ENCODE peak calls at places on chromosomes 4 and X, in ten cellular contexts. One of them, this sample, is unnamed.

GRCh38 chr4:174940002-174940401 is 21.8 kb downstream of the ADAM29 start:
- DNase-seq in lower lobe of right lung: no peak
- DNase-seq in OCI-LY7: no peak
- DNase-seq in mesenchymal stem cell: no peak
- DNase-seq in CD4-positive, alpha-beta T cell: no peak
- DNase-seq in CD8-positive, alpha-beta memory T cell: no peak
- DNase-seq in GM23248: no peak
- DNase-seq in heart left ventricle: no peak
- DNase-seq in CD4-positive, alpha-beta memory T cell: no peak
- DNase-seq in colonic mucosa: no peak
- DNase-seq in this sample: no peak

GRCh38 chr4:68176500-68176899 is 46.8 kb upstream of the TMPRSS11F start:
- DNase-seq in lower lobe of right lung: no peak
- DNase-seq in OCI-LY7: peak; percentile 1
- DNase-seq in mesenchymal stem cell: peak; percentile 2
- DNase-seq in CD4-positive, alpha-beta T cell: no peak
- DNase-seq in CD8-positive, alpha-beta memory T cell: no peak
- DNase-seq in GM23248: peak; percentile 23
- DNase-seq in heart left ventricle: no peak
- DNase-seq in CD4-positive, alpha-beta memory T cell: no peak
- DNase-seq in colonic mucosa: no peak
- DNase-seq in this sample: no peak

GRCh38 chr4:7394184-7394575 is 40.5 kb downstream of the PSAPL1 start:
- DNase-seq in lower lobe of right lung: no peak
- DNase-seq in OCI-LY7: no peak
- DNase-seq in mesenchymal stem cell: no peak
- DNase-seq in CD4-positive, alpha-beta T cell: no peak
- DNase-seq in CD8-positive, alpha-beta memory T cell: no peak
- DNase-seq in GM23248: no peak
- DNase-seq in heart left ventricle: no peak
- DNase-seq in CD4-positive, alpha-beta memory T cell: no peak
- DNase-seq in colonic mucosa: no peak
- DNase-seq in this sample: no peak

GRCh38 chr4:37415845-37416369 is 171.4 kb downstream of the NWD2 start:
- DNase-seq in lower lobe of right lung: no peak
- DNase-seq in OCI-LY7: no peak
- DNase-seq in mesenchymal stem cell: no peak
- DNase-seq in CD4-positive, alpha-beta T cell: no peak
- DNase-seq in CD8-positive, alpha-beta memory T cell: no peak
- DNase-seq in GM23248: no peak
- DNase-seq in heart left ventricle: no peak
- DNase-seq in CD4-positive, alpha-beta memory T cell: no peak
- DNase-seq in colonic mucosa: no peak
- DNase-seq in this sample: no peak

GRCh38 chrX:23373129-23373804 is 38.6 kb downstream of the PTCHD1 start:
- DNase-seq in lower lobe of right lung: no peak
- DNase-seq in OCI-LY7: no peak
- DNase-seq in mesenchymal stem cell: peak; percentile 45
- DNase-seq in CD4-positive, alpha-beta T cell: no peak
- DNase-seq in CD8-positive, alpha-beta memory T cell: no peak
- DNase-seq in GM23248: peak; percentile 81
- DNase-seq in heart left ventricle: no peak
- DNase-seq in CD4-positive, alpha-beta memory T cell: no peak
- DNase-seq in colonic mucosa: no peak
- DNase-seq in this sample: no peak

GRCh38 chr4:87542734-87543312 is 13.6 kb upstream of the SPARCL1 start:
- DNase-seq in lower lobe of right lung: no peak
- DNase-seq in OCI-LY7: no peak
- DNase-seq in mesenchymal stem cell: no peak
- DNase-seq in CD4-positive, alpha-beta T cell: no peak
- DNase-seq in CD8-positive, alpha-beta memory T cell: no peak
- DNase-seq in GM23248: no peak
- DNase-seq in heart left ventricle: no peak
- DNase-seq in CD4-positive, alpha-beta memory T cell: no peak
- DNase-seq in colonic mucosa: no peak
- DNase-seq in this sample: no peak

GRCh38 chr4:175238827-175239517 is 320.8 kb downstream of the ADAM29 start:
- DNase-seq in lower lobe of right lung: no peak
- DNase-seq in OCI-LY7: no peak
- DNase-seq in mesenchymal stem cell: no peak
- DNase-seq in CD4-positive, alpha-beta T cell: no peak
- DNase-seq in CD8-positive, alpha-beta memory T cell: no peak
- DNase-seq in GM23248: no peak
- DNase-seq in heart left ventricle: no peak
- DNase-seq in CD4-positive, alpha-beta memory T cell: no peak
- DNase-seq in colonic mucosa: no peak
- DNase-seq in this sample: no peak

GRCh38 chrX:74536142-74537010 is 78.0 kb downstream of the RLIM start:
- DNase-seq in lower lobe of right lung: peak; percentile 80
- DNase-seq in OCI-LY7: no peak
- DNase-seq in mesenchymal stem cell: peak; percentile 83
- DNase-seq in CD4-positive, alpha-beta T cell: peak; percentile 4
- DNase-seq in CD8-positive, alpha-beta memory T cell: peak; percentile 51
- DNase-seq in GM23248: peak; percentile 82
- DNase-seq in heart left ventricle: peak; percentile 92
- DNase-seq in CD4-positive, alpha-beta memory T cell: peak; percentile 10
- DNase-seq in colonic mucosa: peak; percentile 77
- DNase-seq in this sample: peak; percentile 94

GRCh38 chrX:80173261-80173660 is 158.7 kb downstream of the TBX22 start:
- DNase-seq in lower lobe of right lung: no peak
- DNase-seq in OCI-LY7: no peak
- DNase-seq in mesenchymal stem cell: no peak
- DNase-seq in CD4-positive, alpha-beta T cell: no peak
- DNase-seq in CD8-positive, alpha-beta memory T cell: no peak
- DNase-seq in GM23248: no peak
- DNase-seq in heart left ventricle: no peak
- DNase-seq in CD4-positive, alpha-beta memory T cell: no peak
- DNase-seq in colonic mucosa: no peak
- DNase-seq in this sample: no peak
- H3K27ac ChIP-seq in lower lobe of right lung: no peak overlapping the region
- H3K27ac ChIP-seq in OCI-LY7: no peak overlapping the region
- H3K27ac ChIP-seq in mesenchymal stem cell: no peak overlapping the region
- H3K27ac ChIP-seq in CD4-positive, alpha-beta T cell: no peak overlapping the region
- H3K27ac ChIP-seq in CD8-positive, alpha-beta memory T cell: no peak overlapping the region
- H3K27ac ChIP-seq in GM23248: no peak overlapping the region
- H3K27ac ChIP-seq in heart left ventricle: no peak overlapping the region
- H3K27ac ChIP-seq in CD4-positive, alpha-beta memory T cell: no peak overlapping the region
- H3K27ac ChIP-seq in colonic mucosa: no peak overlapping the region
- H3K27ac ChIP-seq in this sample: no peak overlapping the region

GRCh38 chr4:77922158-77923094 is 59.8 kb downstream of the MRPL1 start:
- DNase-seq in lower lobe of right lung: no peak
- DNase-seq in OCI-LY7: no peak
- DNase-seq in mesenchymal stem cell: no peak
- DNase-seq in CD4-positive, alpha-beta T cell: no peak
- DNase-seq in CD8-positive, alpha-beta memory T cell: no peak
- DNase-seq in GM23248: peak; percentile 77
- DNase-seq in heart left ventricle: no peak
- DNase-seq in CD4-positive, alpha-beta memory T cell: no peak
- DNase-seq in colonic mucosa: no peak
- DNase-seq in this sample: no peak

GRCh38 chr4:77917601-77918000 is 55.0 kb downstream of the MRPL1 start:
- DNase-seq in lower lobe of right lung: no peak
- DNase-seq in OCI-LY7: peak; percentile 41
- DNase-seq in mesenchymal stem cell: no peak
- DNase-seq in CD4-positive, alpha-beta T cell: no peak
- DNase-seq in CD8-positive, alpha-beta memory T cell: no peak
- DNase-seq in GM23248: no peak
- DNase-seq in heart left ventricle: no peak
- DNase-seq in CD4-positive, alpha-beta memory T cell: no peak
- DNase-seq in colonic mucosa: no peak
- DNase-seq in this sample: no peak

GRCh38 chr4:77921701-77922100 is 59.1 kb downstream of the MRPL1 start:
- DNase-seq in lower lobe of right lung: no peak
- DNase-seq in OCI-LY7: no peak
- DNase-seq in mesenchymal stem cell: peak; percentile 89
- DNase-seq in CD4-positive, alpha-beta T cell: no peak
- DNase-seq in CD8-positive, alpha-beta memory T cell: no peak
- DNase-seq in GM23248: peak; percentile 92
- DNase-seq in heart left ventricle: no peak
- DNase-seq in CD4-positive, alpha-beta memory T cell: no peak
- DNase-seq in colonic mucosa: no peak
- DNase-seq in this sample: no peak

GRCh38 chr4:77917075-77917474 is 54.4 kb downstream of the MRPL1 start:
- DNase-seq in lower lobe of right lung: no peak
- DNase-seq in OCI-LY7: no peak
- DNase-seq in mesenchymal stem cell: no peak
- DNase-seq in CD4-positive, alpha-beta T cell: no peak
- DNase-seq in CD8-positive, alpha-beta memory T cell: no peak
- DNase-seq in GM23248: no peak
- DNase-seq in heart left ventricle: no peak
- DNase-seq in CD4-positive, alpha-beta memory T cell: no peak
- DNase-seq in colonic mucosa: no peak
- DNase-seq in this sample: no peak

DNA sequence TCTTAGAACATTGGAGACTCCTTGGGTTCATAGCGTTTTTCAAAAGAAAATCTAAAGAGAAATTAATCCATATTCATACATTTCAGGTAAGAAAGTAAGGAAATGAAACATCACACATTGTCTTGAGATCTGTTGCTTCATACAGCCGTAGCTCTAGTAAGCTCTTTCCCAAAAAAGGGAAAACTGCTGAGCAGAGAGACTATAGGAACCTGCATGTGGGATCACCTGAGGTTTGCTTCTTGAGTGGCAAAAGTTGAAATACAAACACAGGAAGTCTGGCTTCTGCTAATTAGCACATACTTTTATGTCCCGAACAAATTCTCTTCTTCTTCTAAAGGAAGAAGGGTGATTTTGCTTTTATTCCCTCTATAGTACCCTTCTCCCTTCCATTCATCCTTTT is 57.7 kb downstream of the MRPL1 start:
- DNase-seq in lower lobe of right lung: no peak
- DNase-seq in OCI-LY7: no peak
- DNase-seq in mesenchymal stem cell: no peak
- DNase-seq in CD4-positive, alpha-beta T cell: no peak
- DNase-seq in CD8-positive, alpha-beta memory T cell: no peak
- DNase-seq in GM23248: no peak
- DNase-seq in heart left ventricle: no peak
- DNase-seq in CD4-positive, alpha-beta memory T cell: no peak
- DNase-seq in colonic mucosa: no peak
- DNase-seq in this sample: no peak
- H3K27ac ChIP-seq in lower lobe of right lung: peak overlapping the region; percentile 28
- H3K27ac ChIP-seq in OCI-LY7: no peak overlapping the region
- H3K27ac ChIP-seq in mesenchymal stem cell: peak overlapping the region; percentile 26
- H3K27ac ChIP-seq in CD4-positive, alpha-beta T cell: no peak overlapping the region
- H3K27ac ChIP-seq in CD8-positive, alpha-beta memory T cell: no peak overlapping the region
- H3K27ac ChIP-seq in GM23248: peak overlapping the region; percentile 79
- H3K27ac ChIP-seq in heart left ventricle: peak overlapping the region; percentile 60
- H3K27ac ChIP-seq in CD4-positive, alpha-beta memory T cell: no peak overlapping the region
- H3K27ac ChIP-seq in colonic mucosa: no peak overlapping the region
- H3K27ac ChIP-seq in this sample: peak overlapping the region; percentile 52

GRCh38 chr4:182015893-182016292 is 227.3 kb upstream of the TENM3 start:
- DNase-seq in lower lobe of right lung: no peak
- DNase-seq in OCI-LY7: no peak
- DNase-seq in mesenchymal stem cell: peak; percentile 9
- DNase-seq in CD4-positive, alpha-beta T cell: no peak
- DNase-seq in CD8-positive, alpha-beta memory T cell: no peak
- DNase-seq in GM23248: peak; percentile 45
- DNase-seq in heart left ventricle: no peak
- DNase-seq in CD4-positive, alpha-beta memory T cell: no peak
- DNase-seq in colonic mucosa: no peak
- DNase-seq in this sample: no peak

GRCh38 chr4:182014989-182015388 is 228.2 kb upstream of the TENM3 start:
- DNase-seq in lower lobe of right lung: no peak
- DNase-seq in OCI-LY7: no peak
- DNase-seq in mesenchymal stem cell: no peak
- DNase-seq in CD4-positive, alpha-beta T cell: no peak
- DNase-seq in CD8-positive, alpha-beta memory T cell: no peak
- DNase-seq in GM23248: no peak
- DNase-seq in heart left ventricle: no peak
- DNase-seq in CD4-positive, alpha-beta memory T cell: no peak
- DNase-seq in colonic mucosa: no peak
- DNase-seq in this sample: no peak

GRCh38 chr4:182018691-182019090 is 224.5 kb upstream of the TENM3 start:
- DNase-seq in lower lobe of right lung: no peak
- DNase-seq in OCI-LY7: no peak
- DNase-seq in mesenchymal stem cell: no peak
- DNase-seq in CD4-positive, alpha-beta T cell: no peak
- DNase-seq in CD8-positive, alpha-beta memory T cell: no peak
- DNase-seq in GM23248: no peak
- DNase-seq in heart left ventricle: no peak
- DNase-seq in CD4-positive, alpha-beta memory T cell: no peak
- DNase-seq in colonic mucosa: no peak
- DNase-seq in this sample: no peak

GRCh38 chr4:182019148-182019652 is 224.0 kb upstream of the TENM3 start:
- DNase-seq in lower lobe of right lung: no peak
- DNase-seq in OCI-LY7: no peak
- DNase-seq in mesenchymal stem cell: no peak
- DNase-seq in CD4-positive, alpha-beta T cell: no peak
- DNase-seq in CD8-positive, alpha-beta memory T cell: no peak
- DNase-seq in GM23248: no peak
- DNase-seq in heart left ventricle: no peak
- DNase-seq in CD4-positive, alpha-beta memory T cell: no peak
- DNase-seq in colonic mucosa: no peak
- DNase-seq in this sample: no peak

DNA sequence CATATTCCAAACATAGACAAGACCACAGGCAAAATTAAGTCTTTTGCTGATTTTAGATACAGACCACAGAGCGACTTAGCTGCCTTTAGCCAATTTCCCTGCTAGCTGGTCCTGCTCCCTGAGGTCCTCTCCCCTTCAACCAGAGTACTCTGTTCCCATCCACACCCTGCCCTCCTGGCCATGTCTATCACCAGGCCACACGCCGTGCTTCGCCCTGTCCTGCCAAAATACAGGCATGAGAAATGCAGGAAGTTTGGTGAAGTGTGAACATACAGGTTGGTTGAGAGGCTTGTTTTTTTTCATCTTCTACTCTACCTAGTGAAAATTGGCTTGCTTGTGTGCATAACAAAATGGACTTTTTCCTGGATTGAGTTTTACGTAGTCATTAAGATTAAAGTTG is 226.2 kb upstream of the TENM3 start:
- DNase-seq in lower lobe of right lung: no peak
- DNase-seq in OCI-LY7: no peak
- DNase-seq in mesenchymal stem cell: no peak
- DNase-seq in CD4-positive, alpha-beta T cell: no peak
- DNase-seq in CD8-positive, alpha-beta memory T cell: no peak
- DNase-seq in GM23248: no peak
- DNase-seq in heart left ventricle: no peak
- DNase-seq in CD4-positive, alpha-beta memory T cell: no peak
- DNase-seq in colonic mucosa: no peak
- DNase-seq in this sample: no peak
- H3K27ac ChIP-seq in lower lobe of right lung: no peak overlapping the region
- H3K27ac ChIP-seq in OCI-LY7: no peak overlapping the region
- H3K27ac ChIP-seq in mesenchymal stem cell: no peak overlapping the region
- H3K27ac ChIP-seq in CD4-positive, alpha-beta T cell: no peak overlapping the region
- H3K27ac ChIP-seq in CD8-positive, alpha-beta memory T cell: no peak overlapping the region
- H3K27ac ChIP-seq in GM23248: no peak overlapping the region
- H3K27ac ChIP-seq in heart left ventricle: no peak overlapping the region
- H3K27ac ChIP-seq in CD4-positive, alpha-beta memory T cell: no peak overlapping the region
- H3K27ac ChIP-seq in colonic mucosa: no peak overlapping the region
- H3K27ac ChIP-seq in this sample: no peak overlapping the region

DNA sequence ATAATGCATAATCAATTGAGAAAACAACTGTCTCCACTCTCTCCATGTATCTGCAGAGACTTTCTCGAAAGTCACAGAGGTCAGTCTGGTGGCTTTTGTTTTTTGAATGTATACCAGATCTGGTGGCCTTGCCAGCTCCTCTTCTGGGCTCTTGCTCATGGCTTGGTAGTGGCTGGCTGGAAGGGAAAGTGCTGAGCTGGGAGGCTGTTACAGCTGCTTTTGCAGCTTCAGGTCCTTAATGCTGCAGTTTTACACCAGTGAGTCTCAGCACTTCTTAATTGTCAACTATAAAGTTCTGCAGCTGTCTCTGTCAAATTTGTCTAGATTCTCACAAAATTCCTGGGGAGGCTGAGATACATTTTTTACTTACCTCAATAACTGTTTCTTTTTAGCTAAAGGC is 390.0 kb downstream of the GRXCR1 start:
- DNase-seq in lower lobe of right lung: no peak
- DNase-seq in OCI-LY7: no peak
- DNase-seq in mesenchymal stem cell: no peak
- DNase-seq in CD4-positive, alpha-beta T cell: no peak
- DNase-seq in CD8-positive, alpha-beta memory T cell: no peak
- DNase-seq in GM23248: no peak
- DNase-seq in heart left ventricle: no peak
- DNase-seq in CD4-positive, alpha-beta memory T cell: no peak
- DNase-seq in colonic mucosa: no peak
- DNase-seq in this sample: no peak
- H3K27ac ChIP-seq in lower lobe of right lung: no peak overlapping the region
- H3K27ac ChIP-seq in OCI-LY7: no peak overlapping the region
- H3K27ac ChIP-seq in mesenchymal stem cell: no peak overlapping the region
- H3K27ac ChIP-seq in CD4-positive, alpha-beta T cell: no peak overlapping the region
- H3K27ac ChIP-seq in CD8-positive, alpha-beta memory T cell: no peak overlapping the region
- H3K27ac ChIP-seq in GM23248: no peak overlapping the region
- H3K27ac ChIP-seq in heart left ventricle: no peak overlapping the region
- H3K27ac ChIP-seq in CD4-positive, alpha-beta memory T cell: no peak overlapping the region
- H3K27ac ChIP-seq in colonic mucosa: no peak overlapping the region
- H3K27ac ChIP-seq in this sample: no peak overlapping the region